ENCODE peak calls at places on chromosome 1, in four cellular contexts. B, T, I and Q are unnamed samples.

GRCh38 chr1:186206046-186206564 is 168.9 kb downstream of the TPR start:
- DNase-seq in B (no peak), T (no peak), I (no peak), Q (no peak)

GRCh38 chr1:47241114-47242113 is 9.4 kb upstream of the TAL1 start:
- DNase-seq in B (no peak), T (no peak), I (no peak), Q (no peak)

GRCh38 chr1:228308628-228309547 is 97.7 kb downstream of the TRIM11 start:
- DNase-seq in B (no peak), T (no peak), I (no peak), Q (no peak)

GRCh38 chr1:89881415-89882058 is 60.7 kb downstream of the LRRC8D start:
- DNase-seq in B (no peak), T (no peak), I (peak; percentile 48), Q (no peak)

GRCh38 chr1:228297242-228297641 is 89.4 kb downstream of the OBSCN start:
- DNase-seq in B (no peak), T (no peak), I (no peak), Q (no peak)

GRCh38 chr1:29365906-29366670 is 129.8 kb downstream of the PTPRU start:
- DNase-seq in B (no peak), T (no peak), I (no peak), Q (no peak)

GRCh38 chr1:195584870-195585624 is 1023.2 kb downstream of the KCNT2 start:
- DNase-seq in B (no peak), T (no peak), I (no peak), Q (no peak)

GRCh38 chr1:209617755-209618154 is 34.2 kb downstream of the CAMK1G start:
- DNase-seq in B (no peak), T (no peak), I (no peak), Q (no peak)

GRCh38 chr1:35718492-35719336 is at the start of gene C1orf216:
- DNase-seq in B (peak; percentile 84), T (no peak), I (peak; percentile 60), Q (peak; percentile 60)

GRCh38 chr1:15214507-15214906 is 32.5 kb upstream of the FHAD1 start:
- DNase-seq in B (no peak), T (no peak), I (no peak), Q (no peak)

GRCh38 chr1:31548518-31548898 is 27.8 kb upstream of the TINAGL1 start:
- DNase-seq in B (no peak), T (no peak), I (no peak), Q (no peak)

GRCh38 chr1:109327285-109327684 is 20.5 kb upstream of the MYBPHL start:
- DNase-seq in B (no peak), T (no peak), I (no peak), Q (no peak)